ENCODE peak calls at places on chromosomes 12 and 14, in four cellular contexts. One of them, this sample, is unnamed.

GRCh38 chr12:64883264-64884163 is 59.1 kb downstream of the TBC1D30 start:
- DNase-seq in SK-N-SH: no peak
- DNase-seq in GM12878: peak
- DNase-seq in H1: no peak
- DNase-seq in this sample: no peak

GRCh38 chr12:66074561-66074960 is 56.0 kb downstream of the LLPH start:
- DNase-seq in SK-N-SH: no peak
- DNase-seq in GM12878: no peak
- DNase-seq in H1: no peak
- DNase-seq in this sample: no peak

GRCh38 chr14:100071545-100071944 is 6.3 kb downstream of the EVL start:
- DNase-seq in SK-N-SH: no peak
- DNase-seq in GM12878: no peak
- DNase-seq in H1: no peak
- DNase-seq in this sample: no peak

GRCh38 chr12:12562016-12562483 is 613 bp downstream of the DUSP16 start:
- DNase-seq in SK-N-SH: no peak
- DNase-seq in GM12878: no peak
- DNase-seq in H1: no peak
- DNase-seq in this sample: peak

GRCh38 chr14:35213869-35214387 is 78.3 kb upstream of the PSMA6 start:
- DNase-seq in SK-N-SH: no peak
- DNase-seq in GM12878: no peak
- DNase-seq in H1: no peak
- DNase-seq in this sample: no peak

GRCh38 chr14:95770777-95771176 is 56.9 kb upstream of the TCL1A start:
- DNase-seq in SK-N-SH: no peak
- DNase-seq in GM12878: no peak
- DNase-seq in H1: no peak
- DNase-seq in this sample: no peak

GRCh38 chr14:30340495-30340894 is 218.5 kb upstream of the G2E3 start:
- DNase-seq in SK-N-SH: no peak
- DNase-seq in GM12878: no peak
- DNase-seq in H1: no peak
- DNase-seq in this sample: no peak

GRCh38 chr12:46402861-46403731 is 30.5 kb upstream of the SLC38A2 start:
- DNase-seq in SK-N-SH: no peak
- DNase-seq in GM12878: no peak
- DNase-seq in H1: no peak
- DNase-seq in this sample: no peak

GRCh38 chr12:34398366-34398705 is 376.0 kb downstream of the ALG10 start:
- DNase-seq in SK-N-SH: peak
- DNase-seq in GM12878: no peak
- DNase-seq in H1: peak
- DNase-seq in this sample: no peak

GRCh38 chr12:118544569-118544968 is 168.2 kb downstream of the SUDS3 start:
- DNase-seq in SK-N-SH: no peak
- DNase-seq in GM12878: no peak
- DNase-seq in H1: no peak
- DNase-seq in this sample: no peak

GRCh38 chr14:64825498-64825897 is 54.2 kb downstream of the SPTB start:
- DNase-seq in SK-N-SH: no peak
- DNase-seq in GM12878: no peak
- DNase-seq in H1: no peak
- DNase-seq in this sample: no peak

GRCh38 chr14:91830777-91831176 is 36.6 kb downstream of the TC2N start:
- DNase-seq in SK-N-SH: no peak
- DNase-seq in GM12878: peak
- DNase-seq in H1: no peak
- DNase-seq in this sample: no peak

GRCh38 chr12:90979936-90980335 is 24.8 kb downstream of the EPYC start:
- DNase-seq in SK-N-SH: no peak
- DNase-seq in GM12878: no peak
- DNase-seq in H1: no peak
- DNase-seq in this sample: no peak

GRCh38 chr14:88553886-88554457 is 835 bp downstream of the PTPN21 start:
- DNase-seq in SK-N-SH: no peak
- DNase-seq in GM12878: no peak
- DNase-seq in H1: no peak
- DNase-seq in this sample: no peak

GRCh38 chr12:10392394-10392930 is 2.6 kb upstream of the KLRK1 start:
- DNase-seq in SK-N-SH: no peak
- DNase-seq in GM12878: peak
- DNase-seq in H1: no peak
- DNase-seq in this sample: no peak

GRCh38 chr14:99755068-99755405 is 38.2 kb upstream of the EML1 start:
- DNase-seq in SK-N-SH: no peak
- DNase-seq in GM12878: no peak
- DNase-seq in H1: no peak
- DNase-seq in this sample: no peak

GRCh38 chr12:65510584-65511050 is 232.1 kb downstream of the MSRB3 start:
- DNase-seq in SK-N-SH: no peak
- DNase-seq in GM12878: no peak
- DNase-seq in H1: peak
- DNase-seq in this sample: no peak

GRCh38 chr12:119440961-119441360 is 106.4 kb downstream of the CCDC60 start:
- DNase-seq in SK-N-SH: no peak
- DNase-seq in GM12878: no peak
- DNase-seq in H1: no peak
- DNase-seq in this sample: no peak

GRCh38 chr14:61323970-61324369 is 2.6 kb downstream of the PRKCH start:
- DNase-seq in SK-N-SH: no peak
- DNase-seq in GM12878: no peak
- DNase-seq in H1: no peak
- DNase-seq in this sample: no peak

GRCh38 chr14:61320806-61321384 is 484 bp upstream of the PRKCH start:
- DNase-seq in SK-N-SH: peak
- DNase-seq in GM12878: no peak
- DNase-seq in H1: no peak
- DNase-seq in this sample: no peak

GRCh38 chr14:61321385-61322010 is at the start of gene PRKCH:
- DNase-seq in SK-N-SH: peak
- DNase-seq in GM12878: no peak
- DNase-seq in H1: peak
- DNase-seq in this sample: peak

GRCh38 chr14:61322799-61323290 is 1.5 kb downstream of the PRKCH start:
- DNase-seq in SK-N-SH: peak
- DNase-seq in GM12878: no peak
- DNase-seq in H1: no peak
- DNase-seq in this sample: no peak

DNA sequence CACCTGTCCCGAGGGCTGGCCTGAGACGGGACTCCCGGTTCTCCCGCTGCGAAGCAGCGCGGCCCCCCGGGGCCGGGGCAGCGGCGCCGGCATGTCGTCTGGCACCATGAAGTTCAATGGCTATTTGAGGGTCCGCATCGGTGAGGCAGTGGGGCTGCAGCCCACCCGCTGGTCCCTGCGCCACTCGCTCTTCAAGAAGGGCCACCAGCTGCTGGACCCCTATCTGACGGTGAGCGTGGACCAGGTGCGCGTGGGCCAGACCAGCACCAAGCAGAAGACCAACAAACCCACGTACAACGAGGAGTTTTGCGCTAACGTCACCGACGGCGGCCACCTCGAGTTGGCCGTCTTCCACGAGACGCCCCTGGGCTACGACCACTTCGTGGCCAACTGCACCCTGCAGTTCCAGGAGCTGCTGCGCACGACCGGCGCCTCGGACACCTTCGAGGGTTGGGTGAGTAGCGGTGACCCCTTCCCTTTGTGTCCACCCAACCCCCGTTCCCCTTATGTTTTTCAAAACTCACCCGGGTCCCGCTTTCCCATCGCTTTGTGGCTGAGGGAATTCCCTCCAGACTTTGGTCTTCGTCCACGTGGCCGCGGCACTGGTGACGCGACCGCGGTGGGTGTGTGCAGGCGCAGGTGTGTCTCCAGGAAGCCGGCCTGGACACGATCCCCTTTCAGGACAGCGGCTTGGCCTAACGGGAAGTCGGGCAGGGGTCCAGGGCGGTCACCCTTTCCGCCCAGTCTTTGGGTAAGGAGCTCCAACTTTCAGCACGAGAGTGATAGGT is 826 bp downstream of the PRKCH start:
- DNase-seq in SK-N-SH: peak
- DNase-seq in GM12878: no peak
- DNase-seq in H1: peak
- DNase-seq in this sample: no peak
- TF ChIP-seq POLR2AphosphoS5 in SK-N-SH: no peak
- TF ChIP-seq POLR2AphosphoS5 in GM12878: no peak
- TF ChIP-seq POLR2AphosphoS5 in H1: no peak
- TF ChIP-seq POLR2AphosphoS5 in this sample: no peak

DNA sequence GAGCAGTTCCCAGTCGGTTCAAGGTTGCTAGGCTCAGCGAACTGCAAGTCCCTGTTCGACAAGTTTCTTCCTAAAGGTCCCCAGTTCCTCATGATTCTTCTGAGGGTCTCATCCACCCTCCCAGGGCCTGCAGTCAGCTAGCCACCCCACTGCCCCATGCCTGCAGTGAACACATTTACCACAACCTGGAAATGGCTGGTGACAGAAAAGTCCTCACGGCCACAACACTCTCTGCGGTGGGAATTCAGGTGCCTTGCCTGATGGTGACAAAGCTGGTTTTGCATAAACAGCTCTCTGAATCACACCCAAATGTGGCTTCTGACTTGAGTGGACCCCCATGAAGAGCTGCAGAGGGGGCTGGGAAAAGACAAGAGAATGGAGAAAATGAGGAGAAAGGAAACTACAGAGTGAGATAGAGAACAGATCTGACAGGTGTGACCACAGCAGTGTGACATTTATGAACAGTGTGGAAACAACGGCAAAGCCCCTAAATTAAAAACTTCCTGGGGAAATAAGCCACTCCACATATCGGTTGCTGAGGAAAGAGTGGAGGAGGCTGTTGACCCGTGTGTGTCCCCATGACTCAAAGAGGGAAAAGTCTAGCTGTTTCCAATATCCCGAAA is 1.3 kb upstream of the CD27 start:
- DNase-seq in SK-N-SH: no peak
- DNase-seq in GM12878: no peak
- DNase-seq in H1: no peak
- DNase-seq in this sample: no peak
- TF ChIP-seq TAF1 in SK-N-SH: no peak
- TF ChIP-seq TAF1 in GM12878: peak
- TF ChIP-seq TAF1 in H1: no peak
- TF ChIP-seq TAF1 in this sample: peak

DNA sequence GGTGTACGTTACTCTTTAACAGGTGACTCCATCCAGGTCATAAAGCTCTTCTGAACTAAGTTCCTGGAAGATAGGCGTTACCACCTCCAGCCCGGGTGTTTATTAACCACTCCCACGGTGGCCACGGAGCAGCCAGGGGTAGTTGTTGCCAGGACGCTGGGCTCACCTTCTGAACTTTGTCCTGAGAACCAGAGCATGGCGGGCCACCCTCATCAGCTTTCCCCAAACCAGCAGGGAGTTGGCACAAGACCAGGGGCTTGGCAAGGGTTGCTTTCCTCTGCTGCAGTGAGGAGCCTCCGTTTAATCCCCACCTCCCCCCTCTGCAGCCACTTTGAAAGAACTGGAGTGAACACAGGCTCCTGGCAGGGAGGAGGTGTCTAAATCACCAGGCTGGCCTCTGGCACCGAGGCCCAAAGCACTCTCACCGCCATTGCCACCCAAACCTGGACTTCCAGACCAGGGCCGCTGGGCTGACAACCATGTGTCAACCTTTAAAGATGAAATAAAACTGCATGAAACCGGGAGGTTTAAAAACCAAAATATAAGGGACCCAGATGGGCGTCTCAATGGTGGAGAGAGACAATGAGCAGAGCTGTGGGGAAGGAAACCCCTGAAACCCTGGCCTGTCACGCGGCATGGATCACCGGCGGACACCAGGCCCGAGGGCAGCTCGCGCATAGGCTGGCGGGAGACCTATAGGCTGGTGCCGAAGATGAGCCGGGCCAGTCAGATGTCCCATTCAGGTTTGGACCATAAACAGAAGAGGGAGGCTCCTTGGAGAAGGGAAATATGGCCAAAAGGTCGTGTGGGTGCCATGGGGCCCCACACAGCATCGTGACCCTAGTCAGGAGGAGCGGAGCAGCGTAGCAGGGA is 30.9 kb upstream of the TDRD9 start:
- DNase-seq in SK-N-SH: no peak
- DNase-seq in GM12878: no peak
- DNase-seq in H1: no peak
- DNase-seq in this sample: no peak
- TF ChIP-seq POLR2AphosphoS5 in SK-N-SH: no peak
- TF ChIP-seq POLR2AphosphoS5 in GM12878: no peak
- TF ChIP-seq POLR2AphosphoS5 in H1: no peak
- TF ChIP-seq POLR2AphosphoS5 in this sample: no peak

GRCh38 chr14:23661542-23661941 is 25.4 kb downstream of the DHRS2 start:
- DNase-seq in SK-N-SH: no peak
- DNase-seq in GM12878: no peak
- DNase-seq in H1: no peak
- DNase-seq in this sample: no peak
- TF ChIP-seq TAF1 in SK-N-SH: no peak
- TF ChIP-seq TAF1 in GM12878: no peak
- TF ChIP-seq TAF1 in H1: no peak
- TF ChIP-seq TAF1 in this sample: no peak

GRCh38 chr12:116535241-116535640 is 23.9 kb upstream of the MAP1LC3B2 start:
- DNase-seq in SK-N-SH: no peak
- DNase-seq in GM12878: no peak
- DNase-seq in H1: no peak
- DNase-seq in this sample: no peak

GRCh38 chr12:116533343-116534248 is 25.6 kb upstream of the MAP1LC3B2 start:
- DNase-seq in SK-N-SH: peak
- DNase-seq in GM12878: no peak
- DNase-seq in H1: peak
- DNase-seq in this sample: peak

GRCh38 chr12:116534341-116535121 is 24.6 kb upstream of the MAP1LC3B2 start:
- DNase-seq in SK-N-SH: peak
- DNase-seq in GM12878: no peak
- DNase-seq in H1: peak
- DNase-seq in this sample: no peak

GRCh38 chr12:116532428-116532827 is 26.8 kb upstream of the MAP1LC3B2 start:
- DNase-seq in SK-N-SH: no peak
- DNase-seq in GM12878: no peak
- DNase-seq in H1: no peak
- DNase-seq in this sample: no peak

DNA sequence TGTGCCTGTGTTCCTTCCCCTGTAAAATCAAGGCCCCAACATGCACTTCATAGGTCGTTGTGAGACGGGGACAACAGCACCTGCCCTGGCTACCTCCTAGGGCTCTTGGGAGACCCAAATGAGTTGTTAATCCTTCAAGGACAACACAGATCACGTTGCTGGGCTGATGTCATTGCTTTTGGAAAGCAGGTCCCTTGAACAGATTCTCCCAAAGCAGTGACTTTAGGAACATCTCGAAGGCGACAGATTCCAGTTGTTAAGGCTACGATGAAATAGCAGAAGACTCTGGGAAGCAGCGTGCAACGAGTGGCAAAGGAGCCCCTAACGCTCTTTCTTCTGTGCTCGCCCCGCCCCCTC is 26.2 kb upstream of the MAP1LC3B2 start:
- DNase-seq in SK-N-SH: no peak
- DNase-seq in GM12878: no peak
- DNase-seq in H1: no peak
- DNase-seq in this sample: no peak
- TF ChIP-seq POLR2AphosphoS5 in SK-N-SH: no peak
- TF ChIP-seq POLR2AphosphoS5 in GM12878: no peak
- TF ChIP-seq POLR2AphosphoS5 in H1: no peak
- TF ChIP-seq POLR2AphosphoS5 in this sample: no peak